ENCODE peak calls at places on chromosomes 13 and 19, in eight cellular contexts. V is pancreas; M is AG08396; O is cardiac fibroblast; F is epithelial cell of esophagus; T is T-helper 2 cell treated with Interferon-gamma antibody and Interleukin-4, amounts not matched to agents 5 μg/mL and 100 μg/mL, for 36 hours; R is effector memory CD4-positive, alpha-beta T cell; E is activated CD4-positive, alpha-beta T cell treated with anti-CD3 and anti-CD28 coated beads, Interleukin-2, amount 10 ng/mL, durations not matched to agents 7 days and 5 days. C is an unnamed sample.

GRCh38 chr19:20359933-20360720 is 193.1 kb downstream of the ZNF486 start:
- DNase-seq in F (peak), R (no peak), E (no peak), M (no peak), T (no peak), O (no peak), V (no peak), C (no peak)

GRCh38 chr13:30915691-30916541 is 9.8 kb downstream of the MEDAG start:
- DNase-seq in E (no peak), T (no peak), O (no peak), M (no peak), V (no peak), F (no peak), R (no peak), C (no peak)

GRCh38 chr19:4386038-4386782 is 14.1 kb downstream of the SH3GL1 start:
- DNase-seq in M (no peak), T (no peak), F (no peak), O (no peak), R (no peak), V (no peak), E (no peak), C (no peak)

GRCh38 chr19:31543456-31543855 is 194.2 kb upstream of the TSHZ3 start:
- DNase-seq in T (no peak), E (no peak), V (no peak), O (no peak), F (no peak), R (no peak), M (no peak), C (no peak)

GRCh38 chr19:50797429-50798115 is 7.4 kb downstream of the ACP4 start:
- DNase-seq in F (no peak), M (no peak), O (no peak), R (no peak), T (no peak), V (no peak), E (no peak), C (no peak)

GRCh38 chr13:113796948-113797676 is 38.1 kb downstream of the TMEM255B start:
- DNase-seq in E (no peak), O (no peak), F (no peak), R (no peak), V (peak), T (no peak), M (no peak), C (no peak)

GRCh38 chr19:11141937-11142527 is 13.6 kb downstream of the SPC24 start:
- DNase-seq in M (no peak), T (no peak), F (no peak), E (no peak), V (no peak), R (no peak), O (no peak), C (no peak)

GRCh38 chr19:45164577-45165335 is 4.0 kb upstream of the NKPD1 start:
- DNase-seq in O (peak), F (peak), E (peak), R (peak), M (no peak), V (peak), T (peak), C (no peak)

GRCh38 chr19:51810228-51810627 is 15.3 kb downstream of the FPR3 start:
- DNase-seq in E (no peak), F (no peak), T (no peak), V (no peak), O (peak), M (no peak), R (no peak), C (no peak)

GRCh38 chr19:11324079-11324661 is 15.3 kb downstream of the RAB3D start:
- DNase-seq in M (peak), O (peak), V (peak), R (no peak), T (peak), E (peak), F (peak), C (no peak)

GRCh38 chr19:12872941-12873890 is 8.0 kb downstream of the DNASE2 start:
- DNase-seq in E (peak), M (peak), T (peak), R (peak), V (no peak), F (peak), O (peak), C (peak)

GRCh38 chr13:63307239-63307638 is 1891.6 kb upstream of the PCDH20 start:
- DNase-seq in E (no peak), F (peak), R (no peak), M (no peak), V (no peak), O (no peak), T (no peak), C (no peak)

GRCh38 chr19:56507446-56508281 is at the start of gene ZNF471:
- DNase-seq in V (peak), E (peak), M (peak), O (peak), T (peak), F (peak), R (peak), C (peak)

GRCh38 chr19:48969276-48970138 is 4.4 kb downstream of the FTL start:
- DNase-seq in O (no peak), M (no peak), R (no peak), V (peak), T (no peak), F (peak), E (no peak), C (peak)

GRCh38 chr13:92255533-92255932 is 857.1 kb downstream of the GPC5 start:
- DNase-seq in F (no peak), O (no peak), V (no peak), E (no peak), T (no peak), R (no peak), M (no peak), C (no peak)

GRCh38 chr13:113820813-113821651 is 42.8 kb downstream of the GAS6 start:
- DNase-seq in V (peak), F (peak), E (no peak), R (no peak), T (no peak), O (peak), M (peak), C (peak)

GRCh38 chr13:29883941-29884518 is 33.6 kb upstream of the UBL3 start:
- DNase-seq in F (no peak), T (no peak), R (no peak), V (no peak), O (no peak), M (peak), E (no peak), C (no peak)

GRCh38 chr13:31998131-31998530 is 33.4 kb upstream of the FRY start:
- DNase-seq in T (no peak), R (no peak), M (no peak), F (no peak), E (no peak), V (no peak), O (no peak), C (no peak)

GRCh38 chr13:110665491-110666254 is 40.2 kb downstream of the CARS2 start:
- DNase-seq in R (no peak), T (no peak), M (no peak), F (no peak), O (no peak), E (no peak), V (no peak), C (no peak)

GRCh38 chr13:32147193-32147592 is 115.6 kb downstream of the FRY start:
- DNase-seq in O (no peak), M (no peak), T (no peak), E (no peak), V (no peak), R (no peak), F (no peak), C (no peak)

GRCh38 chr19:919157-920050 is 2.3 kb downstream of the KISS1R start:
- DNase-seq in R (no peak), F (peak), V (peak), T (peak), M (no peak), E (no peak), O (no peak), C (no peak)

GRCh38 chr13:25324100-25324499 is 22.7 kb downstream of the NUP58 start:
- DNase-seq in V (no peak), F (no peak), M (no peak), E (no peak), T (no peak), R (no peak), O (no peak), C (no peak)

GRCh38 chr19:19654441-19654840 is 9.0 kb downstream of the ATP13A1 start:
- DNase-seq in R (no peak), E (no peak), O (no peak), T (no peak), V (no peak), F (no peak), M (peak), C (no peak)

GRCh38 chr13:25587581-25587980 is 215.8 kb downstream of the ATP8A2 start:
- DNase-seq in O (no peak), V (no peak), T (no peak), M (no peak), R (no peak), F (no peak), E (no peak), C (no peak)

GRCh38 chr13:113080361-113080831 is 25.2 kb upstream of the F7 start:
- DNase-seq in E (no peak), O (no peak), V (peak), T (no peak), M (no peak), F (no peak), R (no peak), C (no peak)

C was measured in erythroblast.